ENCODE peak calls at places on chromosomes 6 and 20, in nine cellular contexts. One of them, this sample, is unnamed.

GRCh38 chr6:55568779-55569439 is 10.1 kb downstream of the HMGCLL1 start:
- DNase-seq in PC-3: no peak
- DNase-seq in IMR-90: no peak
- DNase-seq in naive thymus-derived CD4-positive, alpha-beta T cell: no peak
- DNase-seq in HEK293T: no peak
- DNase-seq in SW480: no peak
- DNase-seq in fibroblast of mammary gland: no peak
- DNase-seq in GM23248: no peak
- DNase-seq in mucosa of descending colon: no peak
- DNase-seq in this sample: no peak

GRCh38 chr20:19257201-19257600 is 44.8 kb downstream of the SLC24A3 start:
- DNase-seq in PC-3: no peak
- DNase-seq in IMR-90: no peak
- DNase-seq in naive thymus-derived CD4-positive, alpha-beta T cell: no peak
- DNase-seq in HEK293T: no peak
- DNase-seq in SW480: no peak
- DNase-seq in fibroblast of mammary gland: no peak
- DNase-seq in GM23248: no peak
- DNase-seq in mucosa of descending colon: no peak
- DNase-seq in this sample: no peak

GRCh38 chr6:24856954-24857670 is 58.4 kb upstream of the ARMH2 start:
- DNase-seq in PC-3: no peak
- DNase-seq in IMR-90: no peak
- DNase-seq in naive thymus-derived CD4-positive, alpha-beta T cell: no peak
- DNase-seq in HEK293T: no peak
- DNase-seq in SW480: no peak
- DNase-seq in fibroblast of mammary gland: no peak
- DNase-seq in GM23248: no peak
- DNase-seq in mucosa of descending colon: no peak
- DNase-seq in this sample: no peak

GRCh38 chr6:26394289-26394688 is 7.8 kb upstream of the BTN3A1 start:
- DNase-seq in PC-3: peak
- DNase-seq in IMR-90: peak
- DNase-seq in naive thymus-derived CD4-positive, alpha-beta T cell: no peak
- DNase-seq in HEK293T: no peak
- DNase-seq in SW480: peak
- DNase-seq in fibroblast of mammary gland: peak
- DNase-seq in GM23248: peak
- DNase-seq in mucosa of descending colon: no peak
- DNase-seq in this sample: peak

GRCh38 chr6:71345505-71345904 is 56.9 kb downstream of the OGFRL1 start:
- DNase-seq in PC-3: no peak
- DNase-seq in IMR-90: no peak
- DNase-seq in naive thymus-derived CD4-positive, alpha-beta T cell: no peak
- DNase-seq in HEK293T: no peak
- DNase-seq in SW480: no peak
- DNase-seq in fibroblast of mammary gland: no peak
- DNase-seq in GM23248: no peak
- DNase-seq in mucosa of descending colon: no peak
- DNase-seq in this sample: no peak

GRCh38 chr6:12351672-12352071 is 61.5 kb downstream of the EDN1 start:
- DNase-seq in PC-3: no peak
- DNase-seq in IMR-90: no peak
- DNase-seq in naive thymus-derived CD4-positive, alpha-beta T cell: no peak
- DNase-seq in HEK293T: no peak
- DNase-seq in SW480: no peak
- DNase-seq in fibroblast of mammary gland: no peak
- DNase-seq in GM23248: no peak
- DNase-seq in mucosa of descending colon: no peak
- DNase-seq in this sample: no peak

GRCh38 chr20:57396638-57397003 is 5.4 kb downstream of the RBM38 start:
- DNase-seq in PC-3: no peak
- DNase-seq in IMR-90: no peak
- DNase-seq in naive thymus-derived CD4-positive, alpha-beta T cell: no peak
- DNase-seq in HEK293T: no peak
- DNase-seq in SW480: no peak
- DNase-seq in fibroblast of mammary gland: no peak
- DNase-seq in GM23248: no peak
- DNase-seq in mucosa of descending colon: peak
- DNase-seq in this sample: no peak

GRCh38 chr6:164124986-164125385 is 710.5 kb downstream of the QKI start:
- DNase-seq in PC-3: peak
- DNase-seq in IMR-90: no peak
- DNase-seq in naive thymus-derived CD4-positive, alpha-beta T cell: no peak
- DNase-seq in HEK293T: no peak
- DNase-seq in SW480: no peak
- DNase-seq in fibroblast of mammary gland: no peak
- DNase-seq in GM23248: no peak
- DNase-seq in mucosa of descending colon: no peak
- DNase-seq in this sample: no peak

GRCh38 chr6:40907198-40907701 is 131.8 kb downstream of the UNC5CL start:
- DNase-seq in PC-3: peak
- DNase-seq in IMR-90: peak
- DNase-seq in naive thymus-derived CD4-positive, alpha-beta T cell: no peak
- DNase-seq in HEK293T: no peak
- DNase-seq in SW480: no peak
- DNase-seq in fibroblast of mammary gland: peak
- DNase-seq in GM23248: peak
- DNase-seq in mucosa of descending colon: no peak
- DNase-seq in this sample: peak

GRCh38 chr20:59273699-59274380 is 26.6 kb upstream of the EDN3 start:
- DNase-seq in PC-3: no peak
- DNase-seq in IMR-90: no peak
- DNase-seq in naive thymus-derived CD4-positive, alpha-beta T cell: no peak
- DNase-seq in HEK293T: no peak
- DNase-seq in SW480: no peak
- DNase-seq in fibroblast of mammary gland: no peak
- DNase-seq in GM23248: no peak
- DNase-seq in mucosa of descending colon: no peak
- DNase-seq in this sample: no peak

GRCh38 chr6:82363368-82364086 is at the start of gene TPBG:
- DNase-seq in PC-3: peak
- DNase-seq in IMR-90: peak
- DNase-seq in naive thymus-derived CD4-positive, alpha-beta T cell: no peak
- DNase-seq in HEK293T: peak
- DNase-seq in SW480: peak
- DNase-seq in fibroblast of mammary gland: peak
- DNase-seq in GM23248: peak
- DNase-seq in mucosa of descending colon: peak
- DNase-seq in this sample: peak

GRCh38 chr20:20710847-20711315 is 1.6 kb downstream of the RALGAPA2 start:
- DNase-seq in PC-3: peak
- DNase-seq in IMR-90: no peak
- DNase-seq in naive thymus-derived CD4-positive, alpha-beta T cell: peak
- DNase-seq in HEK293T: no peak
- DNase-seq in SW480: peak
- DNase-seq in fibroblast of mammary gland: no peak
- DNase-seq in GM23248: no peak
- DNase-seq in mucosa of descending colon: no peak
- DNase-seq in this sample: peak

GRCh38 chr6:77561768-77562314 is 91.0 kb upstream of the MEI4 start:
- DNase-seq in PC-3: no peak
- DNase-seq in IMR-90: no peak
- DNase-seq in naive thymus-derived CD4-positive, alpha-beta T cell: no peak
- DNase-seq in HEK293T: no peak
- DNase-seq in SW480: no peak
- DNase-seq in fibroblast of mammary gland: peak
- DNase-seq in GM23248: no peak
- DNase-seq in mucosa of descending colon: no peak
- DNase-seq in this sample: no peak

GRCh38 chr6:167688123-167688522 is 138.6 kb upstream of the AFDN start:
- DNase-seq in PC-3: no peak
- DNase-seq in IMR-90: no peak
- DNase-seq in naive thymus-derived CD4-positive, alpha-beta T cell: no peak
- DNase-seq in HEK293T: no peak
- DNase-seq in SW480: no peak
- DNase-seq in fibroblast of mammary gland: no peak
- DNase-seq in GM23248: no peak
- DNase-seq in mucosa of descending colon: no peak
- DNase-seq in this sample: no peak

GRCh38 chr20:61436674-61437279 is 184.7 kb downstream of the CDH4 start:
- DNase-seq in PC-3: no peak
- DNase-seq in IMR-90: peak
- DNase-seq in naive thymus-derived CD4-positive, alpha-beta T cell: no peak
- DNase-seq in HEK293T: no peak
- DNase-seq in SW480: peak
- DNase-seq in fibroblast of mammary gland: peak
- DNase-seq in GM23248: peak
- DNase-seq in mucosa of descending colon: no peak
- DNase-seq in this sample: no peak

GRCh38 chr6:136069119-136069518 is 181.0 kb downstream of the MTFR2 start:
- DNase-seq in PC-3: no peak
- DNase-seq in IMR-90: peak
- DNase-seq in naive thymus-derived CD4-positive, alpha-beta T cell: no peak
- DNase-seq in HEK293T: no peak
- DNase-seq in SW480: peak
- DNase-seq in fibroblast of mammary gland: peak
- DNase-seq in GM23248: peak
- DNase-seq in mucosa of descending colon: no peak
- DNase-seq in this sample: no peak

GRCh38 chr6:130424704-130425103 is 58.9 kb downstream of the TMEM200A start:
- DNase-seq in PC-3: no peak
- DNase-seq in IMR-90: no peak
- DNase-seq in naive thymus-derived CD4-positive, alpha-beta T cell: no peak
- DNase-seq in HEK293T: no peak
- DNase-seq in SW480: no peak
- DNase-seq in fibroblast of mammary gland: no peak
- DNase-seq in GM23248: no peak
- DNase-seq in mucosa of descending colon: no peak
- DNase-seq in this sample: no peak

GRCh38 chr20:36121981-36122930 is 32.3 kb upstream of the EPB41L1 start:
- DNase-seq in PC-3: peak
- DNase-seq in IMR-90: no peak
- DNase-seq in naive thymus-derived CD4-positive, alpha-beta T cell: no peak
- DNase-seq in HEK293T: no peak
- DNase-seq in SW480: no peak
- DNase-seq in fibroblast of mammary gland: no peak
- DNase-seq in GM23248: no peak
- DNase-seq in mucosa of descending colon: peak
- DNase-seq in this sample: peak

GRCh38 chr20:59356662-59357061 is 56.3 kb downstream of the EDN3 start:
- DNase-seq in PC-3: no peak
- DNase-seq in IMR-90: no peak
- DNase-seq in naive thymus-derived CD4-positive, alpha-beta T cell: no peak
- DNase-seq in HEK293T: no peak
- DNase-seq in SW480: no peak
- DNase-seq in fibroblast of mammary gland: no peak
- DNase-seq in GM23248: no peak
- DNase-seq in mucosa of descending colon: no peak
- DNase-seq in this sample: no peak

GRCh38 chr6:145360865-145361264 is 374.5 kb downstream of the EPM2A start:
- DNase-seq in PC-3: no peak
- DNase-seq in IMR-90: no peak
- DNase-seq in naive thymus-derived CD4-positive, alpha-beta T cell: no peak
- DNase-seq in HEK293T: no peak
- DNase-seq in SW480: no peak
- DNase-seq in fibroblast of mammary gland: no peak
- DNase-seq in GM23248: no peak
- DNase-seq in mucosa of descending colon: no peak
- DNase-seq in this sample: no peak

GRCh38 chr6:12422848-12423247 is 132.7 kb downstream of the EDN1 start:
- DNase-seq in PC-3: no peak
- DNase-seq in IMR-90: no peak
- DNase-seq in naive thymus-derived CD4-positive, alpha-beta T cell: no peak
- DNase-seq in HEK293T: no peak
- DNase-seq in SW480: no peak
- DNase-seq in fibroblast of mammary gland: no peak
- DNase-seq in GM23248: peak
- DNase-seq in mucosa of descending colon: peak
- DNase-seq in this sample: no peak

GRCh38 chr6:158557927-158558326 is 2.0 kb upstream of the TMEM181 start:
- DNase-seq in PC-3: no peak
- DNase-seq in IMR-90: no peak
- DNase-seq in naive thymus-derived CD4-positive, alpha-beta T cell: no peak
- DNase-seq in HEK293T: no peak
- DNase-seq in SW480: no peak
- DNase-seq in fibroblast of mammary gland: no peak
- DNase-seq in GM23248: no peak
- DNase-seq in mucosa of descending colon: no peak
- DNase-seq in this sample: no peak